ENCODE peak calls at places on chromosome 14, in ten cellular contexts. N is foreskin keratinocyte, A is ascending aorta, R is endothelial cell, Z is RWPE2, Y is cardiac fibroblast, V is ovary, W is tibial artery, C is mucosa of descending colon, M is cardiac muscle cell. F is an unnamed sample.
A peak's percentile ranks its signal among the peaks of the same experiment; 100 is the strongest.

GRCh38 chr14:33842299-33842698 is 108.6 kb downstream of the EGLN3 start:
- DNase-seq in M (no peak), R (no peak), C (no peak), Z (peak; percentile 89), W (no peak), N (peak; percentile 86), V (no peak), Y (no peak), A (no peak), F (no peak)

GRCh38 chr14:54806616-54807015 is 96.0 kb downstream of the GCH1 start:
- DNase-seq in N (no peak), Y (no peak), A (no peak), C (no peak), W (no peak), M (no peak), V (no peak), Z (no peak), R (no peak), F (no peak)

GRCh38 chr14:81432171-81432570 is 32.0 kb upstream of the STON2 start:
- DNase-seq in Y (no peak), R (no peak), N (peak; percentile 58), M (no peak), Z (no peak), V (no peak), W (no peak), A (no peak), C (no peak), F (no peak)

GRCh38 chr14:87066221-87066817 is 926.7 kb downstream of the GALC start:
- DNase-seq in V (no peak), W (no peak), R (no peak), Z (no peak), C (no peak), A (no peak), M (peak; percentile 12), Y (no peak), N (no peak), F (no peak)

GRCh38 chr14:96824283-96824682 is 27.1 kb downstream of the VRK1 start:
- DNase-seq in W (no peak), M (no peak), C (no peak), Y (peak; percentile 81), V (no peak), Z (no peak), N (peak; percentile 70), R (no peak), A (no peak), F (no peak)

GRCh38 chr14:78152246-78153068 is 17.7 kb upstream of the NRXN3 start:
- DNase-seq in C (no peak), N (peak; percentile 26), W (no peak), M (no peak), A (no peak), Y (no peak), Z (no peak), V (no peak), R (no peak), F (no peak)

GRCh38 chr14:104315625-104316024 is 177.2 kb downstream of the KIF26A start:
- DNase-seq in Y (no peak), N (no peak), W (peak; percentile 11), M (no peak), Z (no peak), R (peak; percentile 2), V (no peak), C (no peak), A (no peak), F (no peak)

GRCh38 chr14:77151245-77151644 is 9.7 kb upstream of the ZDHHC22 start:
- DNase-seq in M (peak; percentile 43), Y (peak; percentile 23), Z (no peak), V (no peak), R (peak; percentile 66), A (no peak), C (no peak), N (no peak), W (no peak), F (no peak)

GRCh38 chr14:64766430-64767151 is 62.4 kb downstream of the PLEKHG3 start:
- DNase-seq in M (no peak), W (peak; percentile 67), Z (peak; percentile 81), C (no peak), A (no peak), R (no peak), V (no peak), N (peak; percentile 76), Y (no peak), F (no peak)

GRCh38 chr14:71289536-71289935 is 382.3 kb downstream of the PCNX1 start:
- DNase-seq in W (no peak), M (no peak), Y (no peak), A (no peak), C (peak; percentile 56), N (no peak), V (no peak), R (no peak), Z (no peak), F (no peak)

GRCh38 chr14:75280831-75281690 is 2.4 kb downstream of the FOS start:
- DNase-seq in A (peak; percentile 78), R (no peak), N (no peak), C (no peak), V (no peak), Z (no peak), W (peak; percentile 66), Y (peak; percentile 9), M (no peak), F (no peak)

GRCh38 chr14:105414456-105415371 is 4.9 kb upstream of the MTA1 start:
- DNase-seq in R (peak; percentile 78), M (peak; percentile 73), W (peak; percentile 88), Z (peak; percentile 73), V (peak; percentile 83), Y (peak; percentile 63), A (peak; percentile 85), C (peak; percentile 68), N (no peak), F (peak; percentile 59)

GRCh38 chr14:93970967-93971634 is 5.3 kb downstream of the ASB2 start:
- DNase-seq in M (no peak), R (no peak), Z (no peak), Y (no peak), A (no peak), C (peak; percentile 73), N (no peak), V (no peak), W (no peak), F (no peak)

GRCh38 chr14:77965919-77966435 is 166.1 kb downstream of the ADCK1 start:
- DNase-seq in C (no peak), W (no peak), A (no peak), Z (no peak), M (peak; percentile 6), V (peak; percentile 40), N (peak; percentile 26), Y (peak; percentile 42), R (peak; percentile 43), F (peak; percentile 21)

GRCh38 chr14:90820958-90821357 is 4.7 kb upstream of the TTC7B start:
- DNase-seq in A (no peak), M (no peak), N (peak; percentile 64), V (no peak), W (no peak), R (no peak), Y (peak; percentile 50), C (no peak), Z (no peak), F (no peak)

GRCh38 chr14:69313176-69313575 is 53.2 kb downstream of the GALNT16 start:
- DNase-seq in Z (peak; percentile 38), R (no peak), N (no peak), W (peak; percentile 56), V (peak; percentile 12), A (no peak), Y (no peak), C (no peak), M (no peak), F (no peak)

DNA sequence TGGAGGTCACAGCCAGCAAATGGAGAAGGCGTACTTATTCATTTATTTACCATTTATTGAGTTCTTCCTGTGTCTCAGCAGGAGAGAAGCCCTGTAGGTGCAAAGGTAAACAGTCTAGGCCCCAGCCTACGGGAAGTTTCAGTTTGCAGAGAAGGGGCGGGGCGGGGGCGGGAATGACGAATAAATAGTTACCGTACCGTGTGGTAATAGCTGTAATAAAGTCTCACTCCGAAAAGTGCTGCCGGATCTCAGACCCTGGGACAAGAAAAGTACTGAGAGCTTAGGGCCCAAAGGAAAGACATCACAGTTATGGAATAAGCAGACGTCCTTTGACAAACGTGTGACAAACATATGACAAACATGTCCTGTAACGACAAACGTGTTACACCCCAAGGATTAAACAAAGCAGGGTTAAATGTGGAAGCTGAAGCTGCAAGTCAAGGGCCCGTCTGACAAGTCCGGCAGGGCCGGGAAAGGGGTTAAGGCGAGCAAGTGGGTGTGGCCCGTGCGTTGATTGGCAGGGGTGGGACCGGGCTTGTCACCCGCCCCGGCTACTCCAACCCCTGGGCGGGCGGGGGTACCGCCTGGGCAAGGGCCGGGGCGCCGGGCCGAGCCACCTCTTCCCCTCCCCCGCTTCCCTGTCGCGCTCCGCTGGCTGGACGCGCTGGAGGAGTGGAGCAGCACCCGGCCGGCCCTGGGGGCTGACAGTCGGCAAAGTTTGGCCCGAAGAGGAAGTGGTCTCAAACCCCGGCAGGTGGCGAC is at the start of gene LRP10:
- DNase-seq in N (peak; percentile 79), R (peak; percentile 92), A (peak; percentile 97), W (peak; percentile 97), V (peak; percentile 91), C (peak; percentile 97), Y (peak; percentile 86), M (peak; percentile 97), Z (peak; percentile 96), F (peak; percentile 85)
- TF ChIP-seq CTCF in N (no peak), R (no peak), A (no peak), W (no peak), V (no peak), C (no peak), Y (no peak), M (no peak), Z (no peak), F (no peak)

GRCh38 chr14:59262717-59263469 is 74.4 kb downstream of the DAAM1 start:
- DNase-seq in R (peak; percentile 12), M (no peak), A (no peak), Y (no peak), V (no peak), Z (no peak), C (peak; percentile 52), N (no peak), W (no peak), F (no peak)
- TF ChIP-seq CTCF in R (peak; percentile 62), M (no peak), A (no peak), Y (peak; percentile 25), V (no peak), Z (no peak), C (peak; percentile 50), N (peak; percentile 15), W (no peak), F (peak; percentile 43)

GRCh38 chr14:67857778-67858350 is 38.3 kb downstream of the RAD51B start:
- DNase-seq in Y (no peak), Z (peak; percentile 54), R (no peak), V (no peak), M (no peak), A (no peak), W (no peak), N (no peak), C (peak; percentile 45), F (no peak)
- TF ChIP-seq CTCF in Y (no peak), Z (no peak), R (no peak), V (no peak), M (no peak), A (no peak), W (no peak), N (no peak), C (no peak), F (no peak)

DNA sequence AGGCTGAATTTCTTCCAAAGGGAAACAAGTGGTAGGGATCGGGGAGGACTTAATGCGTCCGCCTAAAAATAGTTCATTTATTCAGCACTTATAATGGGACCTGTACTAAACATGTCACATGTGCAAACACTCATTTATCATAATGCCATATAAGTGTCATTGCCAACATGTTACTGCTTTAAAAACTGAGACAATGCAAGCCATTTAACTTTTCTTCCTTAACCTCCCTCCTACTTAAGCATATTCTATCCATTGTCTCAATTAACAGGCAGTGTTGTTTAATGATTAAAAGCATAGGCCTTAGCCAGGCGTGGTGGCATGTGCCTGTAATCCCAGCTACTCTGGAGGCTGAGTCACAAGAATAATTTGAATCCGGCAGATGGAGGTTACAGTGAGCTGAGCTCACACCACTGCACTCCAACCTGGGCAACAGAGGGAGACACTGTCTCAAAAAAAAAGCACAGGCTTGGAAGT is 13.5 kb upstream of the SCFD1 start:
- DNase-seq in N (peak; percentile 13), V (no peak), W (no peak), Z (no peak), M (no peak), R (no peak), A (no peak), Y (peak; percentile 66), C (no peak), F (no peak)
- TF ChIP-seq CTCF in N (peak; percentile 57), V (no peak), W (no peak), Z (peak; percentile 24), M (no peak), R (no peak), A (no peak), Y (peak; percentile 11), C (no peak), F (no peak)

F was measured in progenitor cell of endocrine pancreas.